ENCODE peak calls at places on chromosomes 13 and 19, in five cellular contexts. A is transverse colon, P is RWPE2, Z is dorsolateral prefrontal cortex, X is mucosa of descending colon. V is an unnamed sample.

GRCh38 chr13:40158218-40158617 is 502.8 kb downstream of the COG6 start:
- DNase-seq in P (no peak), X (no peak), A (no peak), Z (no peak), V (no peak)

GRCh38 chr19:37995346-37995745 is 88.3 kb downstream of the SIPA1L3 start:
- DNase-seq in Z (no peak), A (no peak), P (no peak), X (no peak), V (no peak)

GRCh38 chr19:15437355-15438123 is 12.2 kb downstream of the WIZ start:
- DNase-seq in Z (no peak), X (no peak), P (no peak), A (no peak), V (no peak)

GRCh38 chr13:31781064-31781463 is 41.7 kb downstream of the RXFP2 start:
- DNase-seq in Z (no peak), A (no peak), X (no peak), P (no peak), V (no peak)

GRCh38 chr13:74570834-74571233 is 436.6 kb upstream of the KLF12 start:
- DNase-seq in Z (no peak), X (no peak), P (no peak), A (no peak), V (no peak)

GRCh38 chr19:55179570-55180484 is at the start of gene SYT5:
- DNase-seq in P (no peak), Z (no peak), X (peak; percentile 80), A (peak; percentile 46), V (no peak)

GRCh38 chr13:27504126-27504525 is 53.8 kb upstream of the MTIF3 start:
- DNase-seq in A (no peak), Z (no peak), P (no peak), X (no peak), V (peak; percentile 12)

GRCh38 chr13:30730526-30730925 is 4.8 kb upstream of the ALOX5AP start:
- DNase-seq in Z (peak; percentile 64), P (no peak), X (no peak), A (no peak), V (no peak)

GRCh38 chr19:32570081-32570785 is 10.8 kb upstream of the PDCD5 start:
- DNase-seq in X (peak; percentile 48), A (peak; percentile 56), P (no peak), Z (peak; percentile 79), V (no peak)

GRCh38 chr13:46908511-46908910 is 11.7 kb upstream of the HTR2A start:
- DNase-seq in X (no peak), P (no peak), Z (no peak), A (no peak), V (no peak)

GRCh38 chr13:23794267-23795161 is 94.7 kb downstream of the MIPEP start:
- DNase-seq in X (no peak), P (no peak), Z (no peak), A (no peak), V (no peak)

GRCh38 chr13:54241719-54242118 is 1213.1 kb downstream of the OLFM4 start:
- DNase-seq in X (no peak), Z (no peak), P (no peak), A (no peak), V (no peak)

GRCh38 chr19:35056513-35057063 is 15.1 kb downstream of the HPN start:
- DNase-seq in Z (no peak), X (no peak), A (no peak), P (no peak), V (no peak)

GRCh38 chr13:89514534-89515312 is 1832.8 kb upstream of the MIR17HG start:
- DNase-seq in Z (no peak), X (no peak), P (peak; percentile 54), A (no peak), V (no peak)

GRCh38 chr19:29523568-29523967 is 2.2 kb upstream of the VSTM2B start:
- DNase-seq in A (no peak), P (no peak), X (no peak), Z (no peak), V (no peak)

GRCh38 chr19:19110410-19111137 is 27.7 kb downstream of the TMEM161A start:
- DNase-seq in P (no peak), X (no peak), Z (peak; percentile 23), A (no peak), V (no peak)

GRCh38 chr19:18869781-18870530 is 26.0 kb downstream of the CERS1 start:
- DNase-seq in P (peak; percentile 69), X (no peak), Z (no peak), A (no peak), V (no peak)

GRCh38 chr13:73521970-73522549 is 463.3 kb downstream of the KLF5 start:
- DNase-seq in P (no peak), X (no peak), Z (no peak), A (no peak), V (no peak)

GRCh38 chr19:3981736-3982681 is 3.3 kb downstream of the EEF2 start:
- DNase-seq in P (no peak), Z (no peak), X (no peak), A (no peak), V (peak; percentile 66)

GRCh38 chr19:43470288-43470687 is 4.9 kb upstream of the LYPD3 start:
- DNase-seq in X (no peak), P (no peak), Z (no peak), A (no peak), V (no peak)

DNA sequence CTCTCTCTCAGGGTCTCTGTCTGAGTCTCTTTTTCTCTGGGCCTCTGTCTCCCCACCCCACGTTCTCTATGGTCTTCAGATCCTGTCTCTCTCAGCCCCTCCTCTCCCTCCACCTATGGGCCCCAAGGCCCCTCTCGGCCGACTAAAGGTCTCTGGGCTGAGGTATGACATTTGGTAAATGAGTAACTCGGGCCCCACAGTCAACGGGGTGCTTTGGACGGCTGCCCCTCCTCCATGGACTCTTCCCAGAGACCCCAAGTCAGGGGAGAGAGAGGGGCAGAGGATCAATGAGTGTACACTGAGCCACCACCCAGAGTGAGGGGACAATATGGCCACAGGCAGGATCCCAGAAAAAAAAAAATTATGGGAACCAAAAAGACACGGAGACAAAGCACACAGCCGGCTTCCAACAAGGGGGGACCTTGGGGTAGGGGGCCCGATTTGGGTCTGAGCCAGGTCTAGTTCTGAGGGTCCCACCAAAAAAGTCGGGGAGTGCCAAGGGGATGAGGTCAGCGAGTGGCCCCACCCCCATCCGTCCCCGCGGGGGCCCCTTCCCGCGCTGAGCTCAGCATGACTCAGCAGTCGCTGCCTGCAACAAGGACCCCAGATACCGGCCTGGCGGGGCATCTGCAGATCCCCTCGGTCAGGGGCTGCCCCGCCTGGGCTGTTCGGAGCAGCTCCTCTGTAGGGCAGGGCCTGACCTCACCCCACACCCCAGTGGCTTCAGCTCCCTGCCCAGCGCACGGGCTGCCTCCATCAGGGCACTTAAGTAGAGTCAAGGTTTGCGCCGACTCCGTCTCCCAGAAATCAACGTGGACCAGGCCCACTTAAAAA is 1.5 kb upstream of the FTL start:
- DNase-seq in Z (peak; percentile 66), P (no peak), A (peak; percentile 88), X (peak; percentile 88), V (peak; percentile 86)
- H3K4me3 ChIP-seq in Z (peak overlapping the region; percentile 92), P (no peak overlapping the region), A (peak overlapping the region; percentile 99), X (no peak overlapping the region), V (peak overlapping the region; percentile 69)

DNA sequence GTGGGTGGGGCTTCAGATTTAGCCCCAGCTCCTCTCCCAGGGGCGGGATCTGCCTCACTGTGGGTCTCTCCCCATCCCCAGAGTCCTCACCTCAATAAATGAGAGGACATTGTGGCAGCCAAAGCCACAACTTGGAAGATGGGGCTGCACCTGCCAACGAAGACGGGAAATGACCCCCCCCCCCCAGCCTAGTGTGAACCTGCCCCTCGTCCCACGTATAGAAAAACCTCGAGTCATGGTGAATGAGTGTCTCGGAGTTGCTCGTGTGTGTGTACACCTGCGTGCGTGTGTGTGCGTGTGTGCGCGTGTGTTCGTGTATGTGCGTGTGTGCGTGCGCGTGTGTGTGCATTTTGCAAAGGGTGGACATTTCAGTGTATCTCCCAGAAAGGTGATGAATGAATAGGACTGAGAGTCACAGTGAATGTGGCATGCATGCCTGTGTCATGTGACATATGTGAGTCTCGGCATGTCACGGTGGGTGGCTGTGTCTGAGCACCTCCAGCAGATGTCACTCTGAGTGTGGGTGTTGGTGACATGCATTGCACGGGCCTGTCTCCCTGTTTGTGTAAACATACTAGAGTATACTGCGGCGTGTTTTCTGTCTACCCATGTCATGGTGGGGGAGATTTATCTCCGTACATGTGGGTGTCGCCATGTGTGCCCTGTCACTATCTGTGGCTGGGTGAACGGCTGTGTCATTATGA is 1.5 kb upstream of the TRAPPC5 start:
- DNase-seq in X (peak; percentile 51), P (no peak), Z (peak; percentile 36), A (peak; percentile 43), V (no peak)
- TF ChIP-seq CTCF in X (no peak), P (no peak), Z (no peak), A (no peak), V (no peak)

DNA sequence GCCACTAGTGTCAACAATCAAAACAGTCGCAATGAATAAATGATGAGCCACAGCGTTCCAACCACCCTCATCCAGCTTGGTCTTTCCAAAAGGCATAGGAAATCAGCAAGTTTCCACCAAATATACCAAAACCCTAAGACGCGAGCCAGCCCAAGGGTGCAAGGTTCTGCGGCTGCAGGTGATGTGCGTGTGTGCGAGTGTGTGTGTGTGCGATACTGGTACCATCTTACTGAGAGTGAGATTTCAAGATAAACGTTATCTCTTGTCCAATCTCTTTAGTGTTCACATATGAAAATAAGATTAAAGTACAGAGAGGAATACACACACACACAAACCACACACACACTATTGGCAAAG is 895 bp upstream of the TRPC4 start:
- DNase-seq in Z (no peak), P (no peak), A (no peak), X (no peak), V (no peak)
- H3K4me3 ChIP-seq in Z (peak overlapping the region; percentile 65), P (no peak overlapping the region), A (peak overlapping the region; percentile 46), X (no peak overlapping the region), V (peak overlapping the region; percentile 42)

DNA sequence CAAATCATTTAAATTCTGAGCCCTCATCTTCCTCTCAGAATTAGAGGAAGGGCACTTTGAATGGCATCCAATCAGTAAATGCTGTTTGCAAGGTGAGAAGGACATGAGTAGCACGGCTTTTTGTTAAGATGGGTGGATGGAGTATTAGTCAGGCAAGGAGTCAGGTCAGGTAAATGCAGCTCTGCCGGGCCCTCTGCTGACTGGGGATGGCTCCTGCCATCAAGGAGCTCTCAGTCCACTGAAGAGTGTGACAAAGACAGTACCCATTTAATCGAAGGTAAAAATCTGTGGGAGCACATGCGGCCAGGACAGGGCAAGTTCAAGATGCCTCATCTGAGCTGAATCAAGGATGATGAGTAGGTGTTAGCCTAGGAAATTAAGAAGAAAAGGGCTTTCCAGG is 670.3 kb upstream of the ARGLU1 start:
- DNase-seq in X (no peak), P (no peak), A (no peak), Z (no peak), V (no peak)
- TF ChIP-seq CTCF in X (no peak), P (no peak), A (no peak), Z (no peak), V (no peak)

GRCh38 chr19:49428547-49429451 is 3.6 kb downstream of the GFY start:
- DNase-seq in A (no peak), P (no peak), X (no peak), Z (no peak), V (peak; percentile 71)
- H3K4me3 ChIP-seq in A (peak overlapping the region; percentile 12), P (no peak overlapping the region), X (no peak overlapping the region), Z (peak overlapping the region; percentile 31), V (peak overlapping the region; percentile 20)

V was measured in suprapubic skin.